ENCODE peak calls at places on chromosomes 16 and 17, in six cellular contexts. H is activated naive CD8-positive, alpha-beta T cell treated with anti-CD3 and anti-CD28 coated beads for 36 hours; X is hepatic stellate cell; U is lower lobe of right lung; T is SW 1271; V is PC-9. Y is an unnamed sample.

GRCh38 chr16:4780235-4780634 is 7.9 kb downstream of the SEPTIN12 start:
- DNase-seq in U (no peak), X (no peak), T (no peak), V (no peak), H (no peak), Y (no peak)

GRCh38 chr16:15948532-15949209 is 745 bp upstream of the ABCC1 start:
- DNase-seq in U (no peak), H (peak), X (no peak), T (no peak), V (no peak), Y (no peak)

GRCh38 chr16:12229759-12230594 is 253.4 kb downstream of the SNX29 start:
- DNase-seq in V (no peak), X (no peak), T (no peak), U (no peak), H (no peak), Y (no peak)

GRCh38 chr16:31397101-31397660 is 4.0 kb downstream of the ITGAD start:
- DNase-seq in U (no peak), T (no peak), X (no peak), H (no peak), V (no peak), Y (no peak)

GRCh38 chr16:85556456-85557082 is 56.6 kb upstream of the GSE1 start:
- DNase-seq in X (peak), U (peak), V (peak), T (no peak), H (peak), Y (peak)

GRCh38 chr17:40068917-40069750 is 6.4 kb downstream of the THRA start:
- DNase-seq in T (no peak), H (peak), U (peak), X (peak), V (no peak), Y (peak)

GRCh38 chr16:30488764-30489595 is 16.4 kb downstream of the ITGAL start:
- DNase-seq in T (no peak), V (peak), X (no peak), H (no peak), U (peak), Y (no peak)

GRCh38 chr16:30359871-30360170 is 4.7 kb upstream of the CD2BP2 start:
- DNase-seq in X (no peak), H (no peak), T (no peak), U (no peak), V (no peak), Y (no peak)

GRCh38 chr17:36036240-36036639 is 18.5 kb upstream of the CCL23 start:
- DNase-seq in T (no peak), X (no peak), U (no peak), H (no peak), V (no peak), Y (no peak)

GRCh38 chr17:40818733-40819527 is 3.5 kb downstream of the KRT10 start:
- DNase-seq in V (peak), H (peak), X (peak), U (peak), T (peak), Y (peak)

GRCh38 chr16:84741351-84741791 is 41.6 kb downstream of the USP10 start:
- DNase-seq in H (no peak), T (no peak), V (no peak), X (peak), U (no peak), Y (no peak)

GRCh38 chr17:32103476-32104113 is 38.7 kb upstream of the RHOT1 start:
- DNase-seq in U (no peak), X (no peak), H (no peak), T (no peak), V (no peak), Y (no peak)

GRCh38 chr17:22694362-22695227 is 1002.3 kb downstream of the KCNJ18 start:
- DNase-seq in T (no peak), X (no peak), H (no peak), V (no peak), U (no peak), Y (no peak)

GRCh38 chr17:47423406-47424295 is 99.9 kb downstream of the EFCAB13 start:
- DNase-seq in H (peak), U (peak), T (no peak), X (peak), V (no peak), Y (peak)

GRCh38 chr17:12964840-12965239 is 53.0 kb downstream of the ELAC2 start:
- DNase-seq in T (no peak), H (no peak), X (no peak), V (no peak), U (no peak), Y (no peak)